ENCODE peak calls at places on chromosome 20, in four cellular contexts. One of them, this sample, is unnamed. For H3K4me1, the result is how much of the 10 kb centered on the place peaks cover.

GRCh38 chr20:59022754-59023153 is 3.5 kb downstream of the TUBB1 start:
- DNase-seq in CD4-positive, alpha-beta memory T cell: no peak
- DNase-seq in IMR-90: no peak
- DNase-seq in BE2C: no peak
- DNase-seq in this sample: no peak

GRCh38 chr20:50029697-50030428 is 47.1 kb downstream of the SNAI1 start:
- DNase-seq in IMR-90: peak
- DNase-seq in CD4-positive, alpha-beta memory T cell: no peak
- DNase-seq in BE2C: no peak
- DNase-seq in this sample: no peak

GRCh38 chr20:49285233-49285668 is 7.4 kb upstream of the ZNFX1 start:
- DNase-seq in IMR-90: no peak
- DNase-seq in BE2C: no peak
- DNase-seq in CD4-positive, alpha-beta memory T cell: no peak
- DNase-seq in this sample: no peak

GRCh38 chr20:32527447-32528055 is 57.6 kb downstream of the NOL4L start:
- DNase-seq in BE2C: peak
- DNase-seq in CD4-positive, alpha-beta memory T cell: no peak
- DNase-seq in IMR-90: no peak
- DNase-seq in this sample: peak

GRCh38 chr20:36818831-36819230 is 45.3 kb upstream of the DSN1 start:
- DNase-seq in BE2C: no peak
- DNase-seq in IMR-90: no peak
- DNase-seq in CD4-positive, alpha-beta memory T cell: no peak
- DNase-seq in this sample: no peak

GRCh38 chr20:19849341-19850189 is 91.5 kb downstream of the RIN2 start:
- DNase-seq in BE2C: no peak
- DNase-seq in CD4-positive, alpha-beta memory T cell: no peak
- DNase-seq in IMR-90: no peak
- DNase-seq in this sample: no peak

GRCh38 chr20:24605937-24606455 is 136.6 kb downstream of the SYNDIG1 start:
- DNase-seq in CD4-positive, alpha-beta memory T cell: no peak
- DNase-seq in BE2C: no peak
- DNase-seq in IMR-90: no peak
- DNase-seq in this sample: no peak

GRCh38 chr20:50395258-50395729 is 114.9 kb upstream of the PTPN1 start:
- DNase-seq in BE2C: no peak
- DNase-seq in CD4-positive, alpha-beta memory T cell: no peak
- DNase-seq in IMR-90: peak
- DNase-seq in this sample: no peak

GRCh38 chr20:37081717-37082289 is 14.0 kb downstream of the RBL1 start:
- DNase-seq in BE2C: no peak
- DNase-seq in CD4-positive, alpha-beta memory T cell: peak
- DNase-seq in IMR-90: no peak
- DNase-seq in this sample: no peak

GRCh38 chr20:12535316-12535715 is 473.5 kb upstream of the SPTLC3 start:
- DNase-seq in IMR-90: no peak
- DNase-seq in BE2C: peak
- DNase-seq in CD4-positive, alpha-beta memory T cell: no peak
- DNase-seq in this sample: no peak

GRCh38 chr20:9185511-9185910 is 116.6 kb downstream of the PLCB4 start:
- DNase-seq in CD4-positive, alpha-beta memory T cell: no peak
- DNase-seq in BE2C: no peak
- DNase-seq in IMR-90: peak
- DNase-seq in this sample: no peak

GRCh38 chr20:51388227-51388626 is 154.3 kb downstream of the NFATC2 start:
- DNase-seq in IMR-90: peak
- DNase-seq in BE2C: no peak
- DNase-seq in CD4-positive, alpha-beta memory T cell: no peak
- DNase-seq in this sample: no peak

GRCh38 chr20:4091332-4092135 is 76.2 kb upstream of the RNF24 start:
- DNase-seq in CD4-positive, alpha-beta memory T cell: peak
- DNase-seq in IMR-90: peak
- DNase-seq in BE2C: peak
- DNase-seq in this sample: no peak

GRCh38 chr20:24481188-24481587 is 11.8 kb downstream of the SYNDIG1 start:
- DNase-seq in IMR-90: no peak
- DNase-seq in BE2C: no peak
- DNase-seq in CD4-positive, alpha-beta memory T cell: no peak
- DNase-seq in this sample: no peak

GRCh38 chr20:57195023-57195758 is 71.2 kb downstream of the BMP7 start:
- DNase-seq in IMR-90: peak
- DNase-seq in BE2C: no peak
- DNase-seq in CD4-positive, alpha-beta memory T cell: no peak
- DNase-seq in this sample: peak

GRCh38 chr20:50588034-50588736 is 78.0 kb downstream of the PTPN1 start:
- DNase-seq in IMR-90: peak
- DNase-seq in CD4-positive, alpha-beta memory T cell: peak
- DNase-seq in BE2C: peak
- DNase-seq in this sample: no peak

GRCh38 chr20:20411382-20411781 is 43.5 kb downstream of the INSM1 start:
- DNase-seq in BE2C: no peak
- DNase-seq in IMR-90: no peak
- DNase-seq in CD4-positive, alpha-beta memory T cell: no peak
- DNase-seq in this sample: no peak

GRCh38 chr20:18157102-18157501 is 19.4 kb downstream of the KAT14 start:
- DNase-seq in CD4-positive, alpha-beta memory T cell: no peak
- DNase-seq in BE2C: no peak
- DNase-seq in IMR-90: no peak
- DNase-seq in this sample: no peak

GRCh38 chr20:49936153-49937022 is at the start of gene RNF114:
- DNase-seq in IMR-90: peak
- DNase-seq in BE2C: peak
- DNase-seq in CD4-positive, alpha-beta memory T cell: peak
- DNase-seq in this sample: peak

GRCh38 chr20:37941332-37941731 is 38.4 kb downstream of the VSTM2L start:
- DNase-seq in IMR-90: no peak
- DNase-seq in CD4-positive, alpha-beta memory T cell: no peak
- DNase-seq in BE2C: no peak
- DNase-seq in this sample: peak

GRCh38 chr20:4130404-4131189 is 115.2 kb upstream of the RNF24 start:
- DNase-seq in CD4-positive, alpha-beta memory T cell: no peak
- DNase-seq in BE2C: no peak
- DNase-seq in IMR-90: peak
- DNase-seq in this sample: no peak

GRCh38 chr20:35436175-35436568 is 1.9 kb downstream of the GDF5 start:
- DNase-seq in CD4-positive, alpha-beta memory T cell: no peak
- DNase-seq in BE2C: no peak
- DNase-seq in IMR-90: no peak
- DNase-seq in this sample: no peak

GRCh38 chr20:57394087-57395082 is 3.2 kb downstream of the RBM38 start:
- DNase-seq in CD4-positive, alpha-beta memory T cell: no peak
- DNase-seq in IMR-90: no peak
- DNase-seq in BE2C: no peak
- DNase-seq in this sample: no peak

GRCh38 chr20:50865591-50865990 is 65.6 kb downstream of the ADNP start:
- DNase-seq in IMR-90: no peak
- DNase-seq in BE2C: no peak
- DNase-seq in CD4-positive, alpha-beta memory T cell: no peak
- DNase-seq in this sample: no peak

GRCh38 chr20:21235346-21235712 is 67.8 kb upstream of the XRN2 start:
- DNase-seq in CD4-positive, alpha-beta memory T cell: no peak
- DNase-seq in IMR-90: no peak
- DNase-seq in BE2C: no peak
- DNase-seq in this sample: no peak

GRCh38 chr20:32610897-32611218 is 25.7 kb upstream of the NOL4L start:
- DNase-seq in BE2C: no peak
- DNase-seq in CD4-positive, alpha-beta memory T cell: no peak
- DNase-seq in IMR-90: no peak
- DNase-seq in this sample: no peak

GRCh38 chr20:41046716-41047115 is 18.1 kb downstream of the TOP1 start:
- DNase-seq in IMR-90: peak
- DNase-seq in BE2C: no peak
- DNase-seq in CD4-positive, alpha-beta memory T cell: no peak
- DNase-seq in this sample: no peak

GRCh38 chr20:22684072-22684762 is 99.8 kb upstream of the FOXA2 start:
- DNase-seq in BE2C: peak
- DNase-seq in CD4-positive, alpha-beta memory T cell: no peak
- DNase-seq in IMR-90: peak
- DNase-seq in this sample: peak

GRCh38 chr20:57389695-57390603 is 1.2 kb upstream of the RBM38 start:
- DNase-seq in CD4-positive, alpha-beta memory T cell: peak
- DNase-seq in BE2C: peak
- DNase-seq in IMR-90: no peak
- DNase-seq in this sample: peak

GRCh38 chr20:35709269-35709668 is 10.1 kb downstream of the ROMO1 start:
- DNase-seq in CD4-positive, alpha-beta memory T cell: no peak
- DNase-seq in IMR-90: no peak
- DNase-seq in BE2C: no peak
- DNase-seq in this sample: no peak

GRCh38 chr20:19726126-19726525 is 31.9 kb upstream of the RIN2 start:
- DNase-seq in IMR-90: peak
- DNase-seq in BE2C: no peak
- DNase-seq in CD4-positive, alpha-beta memory T cell: no peak
- DNase-seq in this sample: no peak

GRCh38 chr20:25035924-25036323 is 22.0 kb downstream of the ACSS1 start:
- DNase-seq in BE2C: no peak
- DNase-seq in IMR-90: no peak
- DNase-seq in CD4-positive, alpha-beta memory T cell: no peak
- DNase-seq in this sample: no peak

GRCh38 chr20:17557675-17558006 is 12.2 kb upstream of the DSTN start:
- DNase-seq in CD4-positive, alpha-beta memory T cell: no peak
- DNase-seq in IMR-90: peak
- DNase-seq in BE2C: no peak
- DNase-seq in this sample: no peak

GRCh38 chr20:6614836-6615235 is 152.7 kb upstream of the BMP2 start:
- DNase-seq in IMR-90: no peak
- DNase-seq in CD4-positive, alpha-beta memory T cell: no peak
- DNase-seq in BE2C: no peak
- DNase-seq in this sample: no peak

GRCh38 chr20:57346477-57346876 is 4.6 kb upstream of the RAE1 start:
- DNase-seq in CD4-positive, alpha-beta memory T cell: peak
- DNase-seq in IMR-90: peak
- DNase-seq in BE2C: peak
- DNase-seq in this sample: no peak

DNA sequence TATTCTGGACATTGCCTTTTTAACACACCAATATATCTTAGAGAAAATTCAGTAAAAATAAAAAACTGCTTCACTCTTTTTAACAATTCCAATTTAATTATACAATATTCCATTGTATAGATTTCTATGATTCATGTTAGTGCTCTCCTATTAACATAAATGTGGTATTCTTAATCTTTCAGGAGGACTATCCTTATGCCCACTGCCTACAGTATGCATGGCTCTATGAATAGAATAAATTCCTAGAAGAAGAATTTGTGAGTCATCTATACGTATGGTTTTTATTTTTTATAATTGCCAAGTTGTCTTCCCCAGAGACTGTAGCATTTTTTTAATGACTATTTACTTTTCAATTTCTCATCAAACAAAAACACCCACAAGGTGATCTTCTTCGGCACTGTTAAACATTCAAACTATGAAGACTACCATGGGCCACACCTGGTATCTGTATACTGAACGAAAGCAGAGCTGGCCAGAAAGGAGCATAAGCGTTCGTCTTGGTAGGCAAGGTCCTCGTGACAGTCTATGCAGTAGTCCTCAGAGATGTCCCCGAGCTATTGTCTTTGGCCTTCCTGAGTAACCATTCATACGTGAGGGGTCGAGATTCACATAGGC is 74.6 kb downstream of the KIF16B start:
- DNase-seq in CD4-positive, alpha-beta memory T cell: no peak
- DNase-seq in BE2C: no peak
- DNase-seq in IMR-90: peak
- DNase-seq in this sample: no peak
- H3K4me3 ChIP-seq in CD4-positive, alpha-beta memory T cell: no peak
- H3K4me3 ChIP-seq in BE2C: no peak
- H3K4me3 ChIP-seq in IMR-90: no peak
- H3K4me3 ChIP-seq in this sample: no peak

GRCh38 chr20:10665791-10666190 is 8.0 kb downstream of the JAG1 start:
- DNase-seq in IMR-90: peak
- DNase-seq in BE2C: no peak
- DNase-seq in CD4-positive, alpha-beta memory T cell: no peak
- DNase-seq in this sample: no peak

GRCh38 chr20:10667077-10667401 is 6.8 kb downstream of the JAG1 start:
- DNase-seq in IMR-90: no peak
- DNase-seq in BE2C: no peak
- DNase-seq in CD4-positive, alpha-beta memory T cell: no peak
- DNase-seq in this sample: peak

GRCh38 chr20:10666221-10667076 is 7.3 kb downstream of the JAG1 start:
- DNase-seq in CD4-positive, alpha-beta memory T cell: no peak
- DNase-seq in IMR-90: no peak
- DNase-seq in BE2C: no peak
- DNase-seq in this sample: no peak

GRCh38 chr20:10662661-10663458 is 10.9 kb downstream of the JAG1 start:
- DNase-seq in CD4-positive, alpha-beta memory T cell: no peak
- DNase-seq in IMR-90: no peak
- DNase-seq in BE2C: no peak
- DNase-seq in this sample: no peak

DNA sequence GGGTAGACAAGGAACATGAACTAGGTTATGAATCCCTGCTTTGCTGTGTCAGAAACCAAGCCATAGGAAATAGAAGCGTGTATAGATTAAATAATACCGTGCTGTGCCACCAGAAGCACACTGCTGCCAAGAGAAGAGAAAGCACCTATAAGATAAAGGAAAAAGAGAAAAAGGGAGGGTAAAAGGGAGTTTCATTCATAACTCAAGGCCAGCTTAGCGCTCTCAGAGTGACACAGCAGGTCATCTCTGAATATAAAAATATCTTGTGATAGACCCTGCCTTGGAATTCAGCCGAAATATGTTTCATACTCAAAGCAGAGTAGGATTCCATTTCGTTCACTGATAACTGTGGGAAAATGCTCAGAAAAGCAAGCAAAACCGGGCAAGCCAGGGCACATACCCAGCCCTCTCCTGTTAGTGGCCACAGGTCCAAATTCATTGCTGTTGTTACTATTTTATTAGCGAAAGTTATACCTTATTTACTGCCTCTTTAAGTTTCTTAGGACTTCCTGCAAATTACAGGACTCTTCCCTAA is 8.7 kb downstream of the JAG1 start:
- DNase-seq in CD4-positive, alpha-beta memory T cell: no peak
- DNase-seq in BE2C: no peak
- DNase-seq in IMR-90: peak
- DNase-seq in this sample: no peak
- H3K4me1 ChIP-seq in CD4-positive, alpha-beta memory T cell: under half
- H3K4me1 ChIP-seq in BE2C: under half
- H3K4me1 ChIP-seq in IMR-90: under half
- H3K4me1 ChIP-seq in this sample: half or more

GRCh38 chr20:30499123-30499522 is 758.3 kb upstream of the DEFB115 start:
- DNase-seq in IMR-90: no peak
- DNase-seq in BE2C: no peak
- DNase-seq in CD4-positive, alpha-beta memory T cell: no peak
- DNase-seq in this sample: no peak
- H3K4me3 ChIP-seq in IMR-90: no peak
- H3K4me3 ChIP-seq in BE2C: no peak
- H3K4me3 ChIP-seq in CD4-positive, alpha-beta memory T cell: no peak
- H3K4me3 ChIP-seq in this sample: no peak

DNA sequence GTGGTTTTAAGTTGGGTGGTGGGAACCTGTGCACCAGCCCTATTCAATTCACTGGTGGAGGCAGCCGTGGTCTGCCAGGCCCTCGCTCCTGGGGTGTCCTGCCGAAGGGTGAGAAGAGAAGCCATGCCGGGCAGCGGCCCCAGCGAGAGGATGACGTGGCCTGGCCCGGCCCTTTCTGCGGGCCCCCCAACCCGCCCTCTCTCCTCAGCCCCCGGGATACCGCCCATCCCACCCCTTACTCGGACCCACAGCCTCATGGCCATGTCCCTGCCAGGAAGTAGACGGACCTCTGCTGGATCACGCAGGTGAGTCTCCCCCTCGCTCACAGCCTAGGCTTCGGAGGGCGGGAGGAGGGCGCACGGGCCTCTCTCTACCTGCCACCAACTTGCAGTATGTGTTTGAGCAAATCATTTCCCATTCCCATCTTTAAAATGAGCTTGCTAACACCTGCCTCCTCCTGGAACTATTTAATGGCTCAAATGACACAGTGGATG is 30.1 kb downstream of the SNPH start:
- DNase-seq in IMR-90: no peak
- DNase-seq in CD4-positive, alpha-beta memory T cell: no peak
- DNase-seq in BE2C: no peak
- DNase-seq in this sample: no peak
- H3K4me1 ChIP-seq in IMR-90: under half
- H3K4me1 ChIP-seq in CD4-positive, alpha-beta memory T cell: under half
- H3K4me1 ChIP-seq in BE2C: under half
- H3K4me1 ChIP-seq in this sample: under half

This sample was measured in suprapubic skin.